ENCODE peak calls at places on chromosomes 16 and 17, in four cellular contexts. H is sigmoid colon, Z is right lobe of liver, I is dorsolateral prefrontal cortex. S is an unnamed sample.
A peak's percentile ranks its signal among the peaks of the same experiment; 100 is the strongest.

GRCh38 chr16:51987519-51987918 is 559.4 kb downstream of the TOX3 start:
- DNase-seq in I (no peak), H (no peak), Z (no peak), S (no peak)

GRCh38 chr16:12876778-12877177 is 24.6 kb upstream of the SHISA9 start:
- DNase-seq in Z (no peak), I (no peak), H (no peak), S (no peak)

GRCh38 chr16:1281517-1281916 is 25.6 kb downstream of the TPSD1 start:
- DNase-seq in H (no peak), I (no peak), Z (no peak), S (no peak)

GRCh38 chr16:75306102-75306762 is 54.8 kb upstream of the BCAR1 start:
- DNase-seq in I (no peak), Z (peak; percentile 85), H (no peak), S (no peak)

GRCh38 chr17:28100936-28101335 is 58.5 kb downstream of the NLK start:
- DNase-seq in H (no peak), Z (no peak), I (no peak), S (no peak)

GRCh38 chr17:31857920-31858646 is 961 bp downstream of the COPRS start:
- DNase-seq in I (no peak), Z (no peak), H (no peak), S (no peak)

GRCh38 chr17:73262676-73263642 is 1.3 kb upstream of the CPSF4L start:
- DNase-seq in I (no peak), Z (no peak), H (peak; percentile 54), S (peak; percentile 59)

GRCh38 chr16:30142672-30143346 is 19.8 kb upstream of the MAPK3 start:
- DNase-seq in I (no peak), H (no peak), Z (no peak), S (no peak)

GRCh38 chr16:27171584-27171983 is 31.7 kb upstream of the KDM8 start:
- DNase-seq in Z (no peak), I (no peak), H (no peak), S (no peak)

GRCh38 chr16:27174007-27174406 is 29.3 kb upstream of the KDM8 start:
- DNase-seq in I (no peak), H (no peak), Z (no peak), S (peak; percentile 85)

GRCh38 chr16:27168790-27169189 is 34.5 kb upstream of the KDM8 start:
- DNase-seq in Z (no peak), I (no peak), H (no peak), S (no peak)

GRCh38 chr16:27174798-27175197 is 28.5 kb upstream of the KDM8 start:
- DNase-seq in Z (no peak), I (no peak), H (no peak), S (no peak)

GRCh38 chr16:27169511-27170071 is 33.7 kb upstream of the KDM8 start:
- DNase-seq in I (no peak), H (no peak), Z (no peak), S (no peak)
- TF ChIP-seq CTCF in I (no peak), H (no peak), Z (peak; percentile 26), S (peak; percentile 18)

GRCh38 chr16:72845322-72846020 is 202.5 kb downstream of the ZFHX3 start:
- DNase-seq in H (no peak), Z (no peak), I (no peak), S (no peak)

GRCh38 chr16:72846594-72846993 is 201.3 kb downstream of the ZFHX3 start:
- DNase-seq in Z (no peak), H (no peak), I (no peak), S (no peak)

GRCh38 chr16:72848045-72848410 is 199.9 kb downstream of the ZFHX3 start:
- DNase-seq in H (no peak), Z (no peak), I (no peak), S (no peak)

GRCh38 chr16:72848759-72849664 is 198.9 kb downstream of the ZFHX3 start:
- DNase-seq in H (peak; percentile 94), Z (peak; percentile 93), I (peak; percentile 69), S (no peak)

DNA sequence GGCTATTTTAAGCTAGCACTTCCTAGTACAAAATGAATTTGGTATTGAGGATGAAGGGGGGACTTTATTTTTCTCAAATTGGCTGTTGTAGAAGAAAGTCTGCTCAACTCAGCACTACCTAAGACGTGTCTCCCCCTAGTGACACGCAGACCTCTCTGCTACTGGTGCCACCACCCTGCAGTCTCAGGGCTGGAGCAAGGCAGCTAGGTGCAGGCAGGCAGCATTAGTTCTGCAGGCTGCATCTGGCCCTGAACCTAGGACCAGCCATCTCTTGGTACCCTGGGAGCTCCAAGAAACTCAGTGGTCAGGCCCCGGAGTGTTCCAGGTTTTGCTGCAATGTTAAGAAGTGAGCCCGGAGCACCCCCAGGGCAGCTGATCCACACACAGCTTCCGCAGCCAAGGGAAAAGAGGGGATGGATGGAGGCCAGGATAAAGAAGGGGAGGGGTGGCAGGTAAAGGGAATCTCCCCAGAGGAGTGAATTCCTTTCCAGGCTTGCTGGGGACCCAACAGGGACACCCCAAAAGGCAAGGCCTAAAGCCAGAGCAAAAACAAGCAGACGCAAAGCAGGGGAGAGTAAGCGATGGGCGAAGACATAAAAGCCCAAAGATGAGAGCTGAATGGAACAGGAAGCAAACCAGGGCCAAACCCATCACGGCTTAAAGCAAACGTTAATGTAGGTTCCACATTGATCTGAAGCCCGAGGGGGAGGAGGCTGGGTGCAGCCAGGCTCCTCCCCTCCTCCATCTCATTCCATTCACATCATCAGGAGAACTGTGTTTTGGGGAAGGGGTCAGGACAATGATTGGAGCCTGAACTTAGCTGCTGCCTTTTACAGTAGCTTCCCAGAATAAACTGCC is 200.5 kb downstream of the ZFHX3 start:
- DNase-seq in Z (no peak), H (no peak), I (peak; percentile 25), S (no peak)
- TF ChIP-seq CTCF in Z (peak; percentile 25), H (peak; percentile 20), I (peak; percentile 56), S (peak; percentile 5)

GRCh38 chr16:50320310-50320709 is 48.5 kb downstream of the BRD7 start:
- DNase-seq in Z (no peak), H (no peak), I (no peak), S (no peak)

GRCh38 chr16:50322333-50322732 is 46.5 kb downstream of the BRD7 start:
- DNase-seq in I (no peak), H (no peak), Z (no peak), S (no peak)

GRCh38 chr16:50324345-50324744 is 44.4 kb downstream of the BRD7 start:
- DNase-seq in Z (no peak), I (no peak), H (no peak), S (peak; percentile 44)

GRCh38 chr16:50326264-50326663 is 42.5 kb downstream of the BRD7 start:
- DNase-seq in H (no peak), Z (no peak), I (no peak), S (no peak)

GRCh38 chr16:50323335-50324011 is 45.3 kb downstream of the BRD7 start:
- DNase-seq in I (no peak), Z (no peak), H (peak; percentile 73), S (peak; percentile 52)
- TF ChIP-seq CTCF in I (no peak), Z (peak; percentile 10), H (no peak), S (no peak)

DNA sequence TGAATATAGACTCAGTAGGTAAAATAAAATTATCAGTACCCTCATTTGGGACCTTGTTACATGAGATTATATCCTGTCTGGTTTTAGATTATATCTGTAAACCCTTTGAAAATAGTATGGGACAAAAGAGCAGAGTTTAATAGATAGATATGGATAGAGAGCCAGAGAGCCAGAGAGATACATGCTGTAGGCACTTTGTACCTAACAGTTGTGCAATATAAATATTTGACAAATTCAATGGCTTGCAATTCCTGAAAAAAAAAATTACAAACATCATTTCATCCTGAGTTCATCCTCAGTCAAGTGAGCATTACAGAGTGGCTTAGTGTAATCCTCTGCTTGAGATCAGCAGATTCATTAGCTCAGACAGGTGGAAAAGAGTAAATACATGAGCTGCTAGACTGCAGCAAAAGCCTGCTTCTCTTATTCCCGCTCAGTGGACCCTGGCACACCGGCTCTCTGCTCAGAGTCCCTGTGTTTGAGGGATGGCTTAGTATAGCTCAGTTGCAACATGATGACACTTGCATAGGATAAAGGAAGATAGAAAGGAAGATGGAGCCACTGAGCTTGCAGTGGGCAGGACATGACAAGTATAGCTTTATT is 931.6 kb upstream of the GOT2 start:
- DNase-seq in Z (no peak), I (no peak), H (no peak), S (no peak)
- TF ChIP-seq CTCF in Z (no peak), I (no peak), H (no peak), S (no peak)

GRCh38 chr17:9020824-9021157 is 519 bp upstream of the NTN1 start:
- DNase-seq in Z (peak; percentile 48), H (peak; percentile 65), I (no peak), S (peak; percentile 76)

GRCh38 chr17:9023389-9024210 is 2.3 kb downstream of the NTN1 start:
- DNase-seq in Z (no peak), H (no peak), I (no peak), S (no peak)

GRCh38 chr17:9021158-9021984 is at the start of gene NTN1:
- DNase-seq in I (no peak), H (peak; percentile 80), Z (peak; percentile 76), S (peak; percentile 82)

GRCh38 chr17:9022553-9023388 is 1.5 kb downstream of the NTN1 start:
- DNase-seq in H (peak; percentile 69), I (no peak), Z (peak; percentile 51), S (no peak)

DNA sequence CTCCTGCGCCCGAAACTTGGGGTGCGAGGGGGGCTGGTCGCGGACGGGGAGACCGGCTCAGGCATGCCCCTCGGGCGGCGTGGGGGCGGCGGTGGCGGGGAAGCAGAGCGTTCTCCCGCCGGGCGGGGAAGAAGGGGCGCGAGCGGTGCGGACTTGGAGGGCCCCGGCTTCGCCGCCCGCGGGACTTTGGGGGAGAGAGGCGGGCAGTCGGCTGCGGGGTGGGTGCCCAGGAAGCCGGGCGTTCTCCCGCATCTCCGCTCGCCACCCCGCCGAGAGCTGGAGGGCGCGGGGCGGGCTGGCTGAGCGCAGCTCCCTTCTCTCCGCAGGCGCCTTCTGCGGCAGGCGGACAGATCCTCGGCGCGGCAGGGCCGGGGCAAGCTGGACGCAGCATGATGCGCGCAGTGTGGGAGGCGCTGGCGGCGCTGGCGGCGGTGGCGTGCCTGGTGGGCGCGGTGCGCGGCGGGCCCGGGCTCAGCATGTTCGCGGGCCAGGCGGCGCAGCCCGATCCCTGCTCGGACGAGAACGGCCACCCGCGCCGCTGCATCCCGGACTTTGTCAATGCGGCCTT is 759 bp downstream of the NTN1 start:
- DNase-seq in Z (peak; percentile 70), I (no peak), H (peak; percentile 68), S (no peak)
- TF ChIP-seq CTCF in Z (no peak), I (no peak), H (no peak), S (no peak)

GRCh38 chr16:85395207-85395912 is 217.8 kb upstream of the GSE1 start:
- DNase-seq in H (peak; percentile 97), I (peak; percentile 9), Z (peak; percentile 50), S (peak; percentile 71)

GRCh38 chr16:85393674-85394510 is 219.2 kb upstream of the GSE1 start:
- DNase-seq in I (peak; percentile 16), Z (peak; percentile 57), H (peak; percentile 88), S (peak; percentile 90)

GRCh38 chr16:85392756-85393673 is 220.1 kb upstream of the GSE1 start:
- DNase-seq in Z (peak; percentile 43), I (no peak), H (peak; percentile 63), S (peak; percentile 49)

GRCh38 chr16:85395913-85396878 is 216.9 kb upstream of the GSE1 start:
- DNase-seq in Z (peak; percentile 41), H (peak; percentile 73), I (no peak), S (peak; percentile 74)

GRCh38 chr16:85394511-85395206 is 218.5 kb upstream of the GSE1 start:
- DNase-seq in Z (peak; percentile 29), H (peak; percentile 63), I (peak; percentile 8), S (peak; percentile 20)
- TF ChIP-seq CTCF in Z (no peak), H (no peak), I (no peak), S (no peak)

GRCh38 chr17:74491645-74492044 is 25.2 kb downstream of the CD300A start:
- DNase-seq in H (no peak), I (no peak), Z (peak; percentile 25), S (no peak)
- TF ChIP-seq CTCF in H (no peak), I (no peak), Z (no peak), S (no peak)

S was measured in spleen.